ENCODE peak calls at places on chromosomes 3 and 15, in four cellular contexts. One of them, this sample, is unnamed.
A peak's percentile ranks its signal among the peaks of the same experiment; 100 is the strongest.

GRCh38 chr15:59152694-59153450 is 47.9 kb downstream of the CCNB2 start:
- DNase-seq in K562: no peak
- DNase-seq in HepG2: no peak
- DNase-seq in A549: no peak
- DNase-seq in this sample: no peak

GRCh38 chr3:126355777-126356372 is 1.3 kb downstream of the KLF15 start:
- DNase-seq in A549: no peak
- DNase-seq in K562: peak; percentile 94
- DNase-seq in HepG2: peak; percentile 94
- DNase-seq in this sample: no peak

GRCh38 chr3:48747703-48748102 is 30.7 kb upstream of the IP6K2 start:
- DNase-seq in A549: no peak
- DNase-seq in K562: no peak
- DNase-seq in HepG2: no peak
- DNase-seq in this sample: no peak

GRCh38 chr15:29446480-29446879 is 176.9 kb upstream of the NSMCE3 start:
- DNase-seq in K562: no peak
- DNase-seq in HepG2: no peak
- DNase-seq in A549: no peak
- DNase-seq in this sample: no peak

GRCh38 chr3:172146349-172146748 is 107.0 kb downstream of the FNDC3B start:
- DNase-seq in A549: no peak
- DNase-seq in K562: no peak
- DNase-seq in HepG2: no peak
- DNase-seq in this sample: peak; percentile 57

GRCh38 chr3:2635511-2635910 is 474.7 kb downstream of the IL5RA start:
- DNase-seq in K562: no peak
- DNase-seq in HepG2: no peak
- DNase-seq in A549: no peak
- DNase-seq in this sample: no peak

GRCh38 chr15:76840830-76841460 is 64.2 kb downstream of the SCAPER start:
- DNase-seq in HepG2: peak; percentile 26
- DNase-seq in K562: no peak
- DNase-seq in A549: peak; percentile 8
- DNase-seq in this sample: no peak

GRCh38 chr15:22888120-22888859 is 49.8 kb downstream of the NIPA2 start:
- DNase-seq in HepG2: no peak
- DNase-seq in A549: peak; percentile 71
- DNase-seq in K562: no peak
- DNase-seq in this sample: no peak

GRCh38 chr3:1528621-1529020 is 435.8 kb downstream of the CNTN6 start:
- DNase-seq in K562: no peak
- DNase-seq in A549: no peak
- DNase-seq in HepG2: no peak
- DNase-seq in this sample: no peak

GRCh38 chr15:29792426-29793159 is 29.7 kb downstream of the TJP1 start:
- DNase-seq in K562: no peak
- DNase-seq in A549: no peak
- DNase-seq in HepG2: no peak
- DNase-seq in this sample: no peak

GRCh38 chr15:34796847-34797246 is 1.5 kb upstream of the ACTC1 start:
- DNase-seq in HepG2: no peak
- DNase-seq in K562: no peak
- DNase-seq in A549: no peak
- DNase-seq in this sample: no peak

GRCh38 chr3:123244128-123244527 is 42.4 kb downstream of the SEC22A start:
- DNase-seq in K562: peak; percentile 7
- DNase-seq in A549: no peak
- DNase-seq in HepG2: no peak
- DNase-seq in this sample: no peak

GRCh38 chr15:31508656-31509055 is 182.0 kb downstream of the KLF13 start:
- DNase-seq in HepG2: no peak
- DNase-seq in A549: no peak
- DNase-seq in K562: no peak
- DNase-seq in this sample: no peak

GRCh38 chr3:156135921-156136655 is 15.7 kb downstream of the KCNAB1 start:
- DNase-seq in HepG2: no peak
- DNase-seq in A549: no peak
- DNase-seq in K562: peak; percentile 19
- DNase-seq in this sample: no peak

GRCh38 chr3:64422192-64422591 is 196.9 kb upstream of the PRICKLE2 start:
- DNase-seq in K562: no peak
- DNase-seq in HepG2: no peak
- DNase-seq in A549: no peak
- DNase-seq in this sample: no peak

GRCh38 chr3:64422932-64423331 is 197.7 kb upstream of the PRICKLE2 start:
- DNase-seq in HepG2: no peak
- DNase-seq in K562: no peak
- DNase-seq in A549: no peak
- DNase-seq in this sample: no peak

GRCh38 chr3:64427671-64428070 is 202.4 kb upstream of the PRICKLE2 start:
- DNase-seq in HepG2: no peak
- DNase-seq in K562: no peak
- DNase-seq in A549: no peak
- DNase-seq in this sample: no peak

GRCh38 chr3:64431717-64432116 is 206.5 kb upstream of the PRICKLE2 start:
- DNase-seq in HepG2: no peak
- DNase-seq in A549: no peak
- DNase-seq in K562: no peak
- DNase-seq in this sample: no peak

GRCh38 chr3:64426551-64426950 is 201.3 kb upstream of the PRICKLE2 start:
- DNase-seq in K562: no peak
- DNase-seq in HepG2: no peak
- DNase-seq in A549: no peak
- DNase-seq in this sample: no peak
- TF ChIP-seq ESRRA in K562: no peak
- TF ChIP-seq ESRRA in HepG2: no peak
- TF ChIP-seq ESRRA in A549: no peak
- TF ChIP-seq ESRRA in this sample: no peak

GRCh38 chr15:73026496-73027054 is 25.7 kb upstream of the NEO1 start:
- DNase-seq in HepG2: no peak
- DNase-seq in K562: no peak
- DNase-seq in A549: no peak
- DNase-seq in this sample: no peak

GRCh38 chr15:73022156-73022555 is 30.1 kb upstream of the NEO1 start:
- DNase-seq in K562: no peak
- DNase-seq in A549: no peak
- DNase-seq in HepG2: no peak
- DNase-seq in this sample: no peak

GRCh38 chr15:73028030-73028429 is 24.2 kb upstream of the NEO1 start:
- DNase-seq in HepG2: no peak
- DNase-seq in A549: no peak
- DNase-seq in K562: no peak
- DNase-seq in this sample: no peak

GRCh38 chr15:73021139-73021621 is 31.1 kb upstream of the NEO1 start:
- DNase-seq in K562: no peak
- DNase-seq in HepG2: no peak
- DNase-seq in A549: no peak
- DNase-seq in this sample: no peak

GRCh38 chr15:73024161-73024560 is 28.1 kb upstream of the NEO1 start:
- DNase-seq in A549: no peak
- DNase-seq in K562: no peak
- DNase-seq in HepG2: no peak
- DNase-seq in this sample: no peak
- TF ChIP-seq CHD4 in A549: no peak
- TF ChIP-seq CHD4 in K562: no peak
- TF ChIP-seq CHD4 in HepG2: no peak
- TF ChIP-seq CHD4 in this sample: no peak

DNA sequence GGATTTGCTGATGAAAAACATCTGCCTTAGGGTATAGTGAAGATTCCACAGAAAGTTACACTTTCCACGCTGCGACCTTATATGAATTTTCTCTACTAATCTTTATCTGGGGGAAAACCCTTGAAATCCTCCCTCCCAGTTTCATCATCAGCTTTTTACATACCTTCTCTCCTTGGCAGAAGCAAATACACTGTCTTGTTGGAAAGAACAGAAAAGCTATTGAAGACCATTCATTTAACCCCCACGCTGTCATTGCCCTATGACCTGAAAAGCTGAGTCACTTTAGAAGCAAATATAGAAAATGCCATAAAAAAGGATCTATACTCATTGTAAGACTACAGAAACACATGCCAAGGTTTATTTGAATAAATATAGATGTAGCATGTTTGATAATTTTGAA is 551.9 kb downstream of the NR2F2 start:
- DNase-seq in HepG2: no peak
- DNase-seq in K562: no peak
- DNase-seq in A549: no peak
- DNase-seq in this sample: no peak
- TF ChIP-seq ESRRA in HepG2: no peak
- TF ChIP-seq ESRRA in K562: no peak
- TF ChIP-seq ESRRA in A549: no peak
- TF ChIP-seq ESRRA in this sample: no peak

GRCh38 chr3:106386050-106386449 is 517.2 kb upstream of the CBLB start:
- DNase-seq in A549: no peak
- DNase-seq in HepG2: no peak
- DNase-seq in K562: no peak
- DNase-seq in this sample: no peak
- TF ChIP-seq CHD4 in A549: no peak
- TF ChIP-seq CHD4 in HepG2: no peak
- TF ChIP-seq CHD4 in K562: no peak
- TF ChIP-seq CHD4 in this sample: no peak

GRCh38 chr3:171127611-171128010 is 101.1 kb upstream of the SLC2A2 start:
- DNase-seq in A549: no peak
- DNase-seq in K562: no peak
- DNase-seq in HepG2: no peak
- DNase-seq in this sample: no peak

GRCh38 chr3:171132873-171133272 is 106.4 kb upstream of the SLC2A2 start:
- DNase-seq in A549: no peak
- DNase-seq in HepG2: no peak
- DNase-seq in K562: no peak
- DNase-seq in this sample: no peak

GRCh38 chr3:171126478-171127214 is 100.1 kb upstream of the SLC2A2 start:
- DNase-seq in K562: no peak
- DNase-seq in HepG2: no peak
- DNase-seq in A549: no peak
- DNase-seq in this sample: no peak

GRCh38 chr3:171134170-171134569 is 107.7 kb upstream of the SLC2A2 start:
- DNase-seq in A549: no peak
- DNase-seq in HepG2: no peak
- DNase-seq in K562: no peak
- DNase-seq in this sample: no peak

DNA sequence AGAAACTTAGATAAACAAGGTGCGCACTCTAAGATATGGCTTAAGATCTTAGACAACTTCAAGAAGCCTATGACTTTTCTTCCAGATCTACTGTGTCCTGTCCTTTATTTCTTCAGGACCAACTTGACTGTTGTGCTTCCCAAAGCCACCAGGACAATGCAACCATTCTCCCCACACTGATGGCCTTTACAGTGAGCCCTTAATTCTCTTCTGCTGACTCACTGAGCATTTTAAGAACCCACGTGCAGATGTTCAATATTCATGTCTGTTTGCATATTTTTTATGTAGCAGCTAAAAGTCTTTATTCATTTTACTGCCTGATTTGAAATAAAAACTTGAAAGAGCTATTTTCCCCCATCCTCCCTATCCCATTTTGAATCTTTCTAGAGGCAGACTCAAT is 103.3 kb upstream of the SLC2A2 start:
- DNase-seq in HepG2: peak; percentile 58
- DNase-seq in A549: no peak
- DNase-seq in K562: no peak
- DNase-seq in this sample: no peak
- TF ChIP-seq ESRRA in HepG2: no peak
- TF ChIP-seq ESRRA in A549: no peak
- TF ChIP-seq ESRRA in K562: no peak
- TF ChIP-seq ESRRA in this sample: no peak

GRCh38 chr15:55654541-55654940 is 66.4 kb upstream of the PYGO1 start:
- DNase-seq in A549: no peak
- DNase-seq in K562: no peak
- DNase-seq in HepG2: no peak
- DNase-seq in this sample: no peak

GRCh38 chr15:55652909-55653495 is 64.9 kb upstream of the PYGO1 start:
- DNase-seq in K562: no peak
- DNase-seq in HepG2: no peak
- DNase-seq in A549: no peak
- DNase-seq in this sample: no peak

GRCh38 chr15:55649058-55649423 is 60.9 kb upstream of the PYGO1 start:
- DNase-seq in A549: no peak
- DNase-seq in HepG2: no peak
- DNase-seq in K562: no peak
- DNase-seq in this sample: no peak

GRCh38 chr15:55652363-55652762 is 64.2 kb upstream of the PYGO1 start:
- DNase-seq in K562: no peak
- DNase-seq in HepG2: no peak
- DNase-seq in A549: no peak
- DNase-seq in this sample: no peak
- TF ChIP-seq CHD4 in K562: no peak
- TF ChIP-seq CHD4 in HepG2: no peak
- TF ChIP-seq CHD4 in A549: no peak
- TF ChIP-seq CHD4 in this sample: no peak

GRCh38 chr3:74269689-74270088 is 344.8 kb downstream of the CNTN3 start:
- DNase-seq in HepG2: no peak
- DNase-seq in A549: no peak
- DNase-seq in K562: no peak
- DNase-seq in this sample: no peak

GRCh38 chr3:74268753-74269152 is 345.7 kb downstream of the CNTN3 start:
- DNase-seq in HepG2: no peak
- DNase-seq in A549: no peak
- DNase-seq in K562: no peak
- DNase-seq in this sample: no peak

GRCh38 chr3:74271541-74271940 is 342.9 kb downstream of the CNTN3 start:
- DNase-seq in A549: no peak
- DNase-seq in K562: no peak
- DNase-seq in HepG2: no peak
- DNase-seq in this sample: no peak

GRCh38 chr3:74267126-74267525 is 347.3 kb downstream of the CNTN3 start:
- DNase-seq in A549: no peak
- DNase-seq in K562: no peak
- DNase-seq in HepG2: no peak
- DNase-seq in this sample: no peak

DNA sequence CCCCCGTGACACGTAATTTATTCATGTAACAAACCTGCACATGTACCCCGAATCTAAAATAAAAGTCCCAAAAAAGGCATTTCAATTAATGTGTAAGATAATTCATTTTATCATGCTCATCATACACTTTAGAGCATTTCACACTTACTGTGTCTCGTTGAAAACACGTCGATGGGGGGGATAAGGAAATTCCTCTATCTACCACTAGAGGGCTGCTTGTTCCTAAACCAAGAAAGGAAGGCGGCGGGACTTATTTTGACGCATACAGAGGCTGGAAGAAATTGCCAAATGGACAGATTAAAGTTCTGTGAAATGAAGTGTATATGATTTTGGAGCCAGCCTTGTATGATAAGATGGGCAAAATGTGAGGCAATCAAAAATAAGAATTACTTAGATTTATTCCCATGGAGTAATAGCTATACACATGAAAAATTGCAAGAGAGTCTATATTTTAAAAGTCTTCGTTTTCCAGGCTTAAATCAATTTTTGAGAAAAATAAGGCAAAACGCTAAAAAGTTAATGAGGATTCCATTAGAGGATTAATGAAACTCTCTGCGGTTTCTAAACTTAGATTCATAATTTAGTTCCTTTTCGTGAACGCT is 346.8 kb downstream of the CNTN3 start:
- DNase-seq in HepG2: peak; percentile 40
- DNase-seq in K562: peak; percentile 31
- DNase-seq in A549: peak; percentile 1
- DNase-seq in this sample: no peak
- TF ChIP-seq ESRRA in HepG2: no peak
- TF ChIP-seq ESRRA in K562: no peak
- TF ChIP-seq ESRRA in A549: no peak
- TF ChIP-seq ESRRA in this sample: no peak

This sample was measured in GM12878.